ENCODE peak calls at places on chromosomes 16 and 17, in nine cellular contexts. A is C1 segment of cervical spinal cord; I is T-helper 9 cell; Z is HFFc6; N is HuH-7.5; C is stimulated activated CD4-positive, alpha-beta T cell treated with anti-CD3 and anti-CD28 coated beads, Interleukin-2, amount 100 ng/mL, for 48 hours; D is endothelial cell; Y is T-helper 17 cell; E is activated naive CD8-positive, alpha-beta T cell treated with anti-CD3 and anti-CD28 coated beads for 36 hours. Q is an unnamed sample.

GRCh38 chr16:10314811-10315210 is 71.0 kb upstream of the ATF7IP2 start:
- DNase-seq in D (no peak), I (no peak), N (no peak), Y (no peak), E (no peak), Z (no peak), C (no peak), A (no peak), Q (peak)

GRCh38 chr16:77807-78443 is at the start of gene MPG:
- DNase-seq in A (peak), I (peak), Z (peak), C (peak), D (peak), Y (peak), N (peak), E (peak), Q (peak)

GRCh38 chr17:76270770-76271668 is 5.9 kb downstream of the UBALD2 start:
- DNase-seq in E (peak), Z (no peak), N (peak), D (no peak), C (no peak), I (no peak), Y (no peak), A (no peak), Q (no peak)

GRCh38 chr16:87371261-87371866 is 12.2 kb downstream of the FBXO31 start:
- DNase-seq in E (peak), D (no peak), Y (no peak), Z (no peak), C (no peak), I (no peak), N (no peak), A (no peak), Q (no peak)

GRCh38 chr16:70725912-70726828 is 40.3 kb upstream of the MTSS2 start:
- DNase-seq in N (no peak), D (no peak), I (no peak), Z (no peak), C (no peak), E (no peak), A (peak), Y (no peak), Q (peak)

GRCh38 chr16:89050119-89050867 is 43.4 kb upstream of the ACSF3 start:
- DNase-seq in E (no peak), C (no peak), A (no peak), Z (no peak), I (no peak), Y (no peak), D (no peak), N (no peak), Q (no peak)

GRCh38 chr17:28889996-28890395 is 7.5 kb downstream of the FLOT2 start:
- DNase-seq in N (no peak), D (no peak), Z (no peak), I (no peak), A (no peak), C (no peak), E (no peak), Y (no peak), Q (no peak)

GRCh38 chr17:82228278-82228841 is 482 bp upstream of the SLC16A3 start:
- DNase-seq in N (no peak), C (no peak), I (peak), Y (peak), E (peak), A (no peak), D (peak), Z (no peak), Q (no peak)

GRCh38 chr16:83853834-83854233 is 45.1 kb upstream of the MLYCD start:
- DNase-seq in E (no peak), N (no peak), Z (no peak), D (no peak), C (no peak), I (no peak), A (no peak), Y (no peak), Q (no peak)